ENCODE peak calls at places on chromosome 20, in four cellular contexts. O is HCT116, C is H1, E is HepG2. Z is an unnamed sample. For H3K4me1, the result is how much of the 10 kb centered on the place peaks cover.

GRCh38 chr20:17667445-17667844 is 14.6 kb downstream of the RRBP1 start:
- DNase-seq in O (no peak), E (no peak), C (no peak), Z (no peak)

GRCh38 chr20:63735859-63736718 is at the start of gene LIME1:
- DNase-seq in C (no peak), O (no peak), E (no peak), Z (no peak)

GRCh38 chr20:63860325-63861051 is 810 bp upstream of the ABHD16B start:
- DNase-seq in C (no peak), E (no peak), O (no peak), Z (no peak)

GRCh38 chr20:57076202-57076651 is 190.2 kb downstream of the BMP7 start:
- DNase-seq in O (no peak), E (peak), C (no peak), Z (no peak)

GRCh38 chr20:63505723-63506122 is 6.8 kb upstream of the EEF1A2 start:
- DNase-seq in C (no peak), O (no peak), E (no peak), Z (no peak)

GRCh38 chr20:11267131-11267761 is 593.4 kb upstream of the JAG1 start:
- DNase-seq in E (peak), C (peak), O (peak), Z (peak)

GRCh38 chr20:44706371-44707258 is 8.6 kb upstream of the CCN5 start:
- DNase-seq in O (no peak), C (no peak), E (no peak), Z (no peak)

GRCh38 chr20:43726333-43726732 is 469 bp downstream of the GTSF1L start:
- DNase-seq in O (no peak), C (no peak), E (no peak), Z (no peak)

GRCh38 chr20:3828798-3829197 is 8.5 kb downstream of the AP5S1 start:
- DNase-seq in O (no peak), E (no peak), C (no peak), Z (no peak)

GRCh38 chr20:43386878-43387277 is 70.8 kb upstream of the SRSF6 start:
- DNase-seq in O (no peak), C (no peak), E (no peak), Z (no peak)

GRCh38 chr20:51444472-51444871 is 98.0 kb downstream of the NFATC2 start:
- DNase-seq in E (no peak), C (no peak), O (no peak), Z (no peak)

GRCh38 chr20:3081641-3082040 is 2.9 kb downstream of the AVP start:
- DNase-seq in O (no peak), E (no peak), C (no peak), Z (no peak)

GRCh38 chr20:62936996-62937352 is 973 bp upstream of the GID8 start:
- DNase-seq in E (peak), C (no peak), O (no peak), Z (no peak)

GRCh38 chr20:59787186-59787890 is 146.1 kb downstream of the SYCP2 start:
- DNase-seq in E (no peak), O (no peak), C (no peak), Z (no peak)

GRCh38 chr20:11350126-11351005 is 567.3 kb upstream of the BTBD3 start:
- DNase-seq in C (no peak), E (no peak), O (no peak), Z (no peak)

GRCh38 chr20:32731882-32732266 is 11.4 kb downstream of the COMMD7 start:
- DNase-seq in E (peak), C (no peak), O (no peak), Z (no peak)

GRCh38 chr20:32742322-32743236 is 688 bp downstream of the COMMD7 start:
- DNase-seq in E (no peak), O (no peak), C (no peak), Z (no peak)

GRCh38 chr20:32743237-32744112 is at the start of gene COMMD7:
- DNase-seq in O (no peak), E (peak), C (no peak), Z (no peak)

GRCh38 chr20:32741151-32741550 is 2.1 kb downstream of the COMMD7 start:
- DNase-seq in O (no peak), E (no peak), C (no peak), Z (no peak)

GRCh38 chr20:32737371-32738223 is 5.7 kb downstream of the COMMD7 start:
- DNase-seq in O (no peak), E (no peak), C (no peak), Z (no peak)
- TF ChIP-seq ZNF274 in O (no peak), E (no peak), C (no peak), Z (no peak)

DNA sequence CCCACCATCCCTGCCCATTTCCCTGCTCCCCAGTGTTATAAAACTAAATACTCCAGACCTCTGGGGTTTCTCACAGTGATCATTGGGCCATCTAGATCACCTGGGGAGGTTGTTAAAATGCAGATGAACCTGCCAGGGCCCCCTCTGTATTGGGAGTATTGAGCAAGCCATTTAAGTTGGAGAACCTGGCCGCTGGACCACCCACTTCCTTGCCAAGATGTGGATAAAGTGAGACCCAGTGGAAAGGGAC is 1.5 kb downstream of the ID1 start:
- DNase-seq in C (no peak), O (no peak), E (no peak), Z (peak)
- H3K4me3 ChIP-seq in C (peak), O (peak), E (peak), Z (peak)

GRCh38 chr20:13363473-13363872 is 142.4 kb downstream of the ISM1 start:
- DNase-seq in O (no peak), E (no peak), C (no peak), Z (no peak)
- H3K4me1 ChIP-seq in O (under half), E (under half), C (under half), Z (under half)

GRCh38 chr20:35490736-35491181 is 35.4 kb downstream of the CEP250 start:
- DNase-seq in C (no peak), E (no peak), O (no peak), Z (no peak)
- TF ChIP-seq ZNF274 in C (no peak), E (no peak), O (no peak), Z (no peak)

DNA sequence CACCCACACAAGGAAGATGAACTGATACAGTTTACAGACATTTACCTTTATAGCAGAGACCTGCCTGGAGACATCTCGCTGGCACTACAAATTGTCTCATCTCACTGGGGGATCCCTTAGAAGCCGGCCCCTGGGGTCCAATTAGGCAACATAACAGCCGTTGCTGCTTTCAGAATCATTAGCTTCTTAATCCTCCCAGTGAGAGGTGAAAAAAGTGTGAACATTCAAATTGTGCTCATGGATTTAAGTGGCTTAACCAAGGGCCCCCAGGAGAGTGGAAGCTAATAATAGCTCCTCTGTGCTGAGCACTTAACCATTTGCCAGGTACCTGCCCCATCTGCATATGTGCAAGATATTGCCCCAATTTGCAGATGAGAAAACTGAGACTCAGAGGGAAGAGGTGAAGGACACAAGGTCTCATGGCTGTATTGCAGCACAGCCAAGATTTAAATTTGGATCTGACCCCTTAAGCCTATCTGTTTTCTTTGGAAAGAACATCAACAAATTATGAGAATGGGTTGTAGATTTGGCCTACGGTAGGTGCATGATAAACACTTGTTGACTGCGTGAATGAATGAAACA is 101.0 kb downstream of the EYA2 start:
- DNase-seq in C (no peak), E (no peak), O (no peak), Z (peak)
- H3K4me3 ChIP-seq in C (no peak), E (no peak), O (no peak), Z (no peak)

GRCh38 chr20:8150591-8150990 is 18.5 kb downstream of the PLCB1 start:
- DNase-seq in E (no peak), O (no peak), C (no peak), Z (no peak)
- H3K4me1 ChIP-seq in E (under half), O (under half), C (under half), Z (under half)